ENCODE peak calls at places on chromosomes 12 and 14, in six cellular contexts. V is HCT116, J is ovary, T is suprapubic skin, H is A549, Z is NB4. C is an unnamed sample.

GRCh38 chr12:25089738-25090137 is 105.2 kb downstream of the DNAI7 start:
- DNase-seq in V (no peak), T (no peak), H (no peak), Z (peak; percentile 24), J (no peak), C (no peak)

GRCh38 chr14:89881839-89882238 is 72.7 kb downstream of the EFCAB11 start:
- DNase-seq in V (no peak), T (no peak), H (no peak), Z (no peak), J (no peak), C (no peak)

GRCh38 chr12:115758886-115759620 is 518.4 kb downstream of the MED13L start:
- DNase-seq in H (no peak), V (no peak), Z (no peak), T (no peak), J (no peak), C (no peak)

GRCh38 chr12:121532503-121533390 is 48.1 kb downstream of the KDM2B start:
- DNase-seq in T (no peak), J (peak; percentile 33), V (no peak), H (no peak), Z (no peak), C (no peak)

GRCh38 chr12:24069532-24070395 is 120.3 kb upstream of the SOX5 start:
- DNase-seq in T (no peak), J (no peak), H (no peak), Z (no peak), V (no peak), C (no peak)

GRCh38 chr12:91326043-91327027 is 143.7 kb upstream of the DCN start:
- DNase-seq in J (peak; percentile 49), H (peak; percentile 24), T (no peak), Z (peak; percentile 53), V (peak; percentile 19), C (peak; percentile 81)

GRCh38 chr14:89736866-89737265 is 217.7 kb downstream of the EFCAB11 start:
- DNase-seq in J (no peak), Z (no peak), H (no peak), T (no peak), V (no peak), C (no peak)

GRCh38 chr14:20413785-20414117 is 450 bp upstream of the TEP1 start:
- DNase-seq in H (no peak), T (no peak), Z (peak; percentile 48), J (no peak), V (no peak), C (peak; percentile 77)

GRCh38 chr14:23544511-23545447 is 6.8 kb downstream of the ZFHX2 start:
- DNase-seq in Z (peak; percentile 33), H (no peak), J (no peak), T (no peak), V (no peak), C (no peak)

GRCh38 chr12:59182191-59182590 is 261.9 kb upstream of the LRIG3 start:
- DNase-seq in V (no peak), T (no peak), H (no peak), Z (no peak), J (no peak), C (no peak)

GRCh38 chr14:79304279-79304678 is 907.0 kb downstream of the DIO2 start:
- DNase-seq in J (no peak), T (no peak), H (no peak), Z (no peak), V (no peak), C (no peak)

GRCh38 chr12:95634622-95635621 is 83.6 kb upstream of the USP44 start:
- DNase-seq in T (no peak), J (no peak), H (no peak), Z (no peak), V (no peak), C (no peak)

GRCh38 chr12:11630046-11630706 is 19.3 kb upstream of the ETV6 start:
- DNase-seq in Z (no peak), V (no peak), T (no peak), J (no peak), H (no peak), C (no peak)

GRCh38 chr12:87801860-87802720 is 227.1 kb downstream of the C12orf50 start:
- DNase-seq in H (no peak), V (no peak), J (no peak), T (no peak), Z (no peak), C (no peak)

GRCh38 chr12:21296751-21297406 is 37.8 kb downstream of the SLCO1A2 start:
- DNase-seq in T (no peak), J (no peak), H (peak; percentile 16), V (no peak), Z (peak; percentile 47), C (no peak)

GRCh38 chr12:105552056-105552455 is 221.6 kb downstream of the C12orf75 start:
- DNase-seq in H (no peak), Z (no peak), T (no peak), J (no peak), V (no peak), C (no peak)

GRCh38 chr14:104931771-104932675 is 7.3 kb downstream of the PLD4 start:
- DNase-seq in H (no peak), V (no peak), Z (no peak), T (peak; percentile 77), J (peak; percentile 11), C (no peak)

GRCh38 chr12:128133321-128134050 is 133.5 kb upstream of the TMEM132C start:
- DNase-seq in Z (no peak), T (no peak), H (no peak), J (no peak), V (no peak), C (no peak)
- H3K4me3 ChIP-seq in Z (no peak overlapping the region), T (no peak overlapping the region), H (no peak overlapping the region), J (no peak overlapping the region), V (no peak overlapping the region), C (no peak overlapping the region)

GRCh38 chr14:64704145-64704742 is at the start of gene PLEKHG3:
- DNase-seq in Z (peak; percentile 79), T (peak; percentile 90), V (no peak), J (peak; percentile 86), H (peak; percentile 84), C (no peak)
- TF ChIP-seq POLR2A in Z (no peak), T (peak; percentile 28), V (no peak), J (peak; percentile 42), H (no peak), C (no peak)

DNA sequence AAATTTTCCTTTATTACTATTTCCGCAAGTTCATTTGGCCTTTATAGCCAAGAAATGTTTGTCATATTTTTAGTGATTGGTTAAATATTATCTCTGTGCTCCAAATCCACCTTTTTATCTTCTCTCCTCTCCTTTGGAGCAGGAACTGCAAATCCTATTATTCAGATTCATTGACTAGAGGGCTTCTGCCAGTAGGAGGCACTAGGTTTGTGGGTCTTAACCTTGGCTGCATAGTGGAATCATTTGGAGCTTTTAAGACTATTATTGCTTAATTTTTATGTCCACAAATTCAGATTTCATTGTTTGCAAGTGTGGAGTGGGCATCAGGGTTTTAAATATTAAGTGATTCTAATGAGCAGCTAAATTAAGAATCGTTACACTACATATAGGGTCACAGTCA is 75.3 kb upstream of the SYT10 start:
- DNase-seq in H (no peak), J (no peak), V (no peak), Z (peak; percentile 25), T (no peak), C (no peak)
- TF ChIP-seq CTCF in H (no peak), J (no peak), V (no peak), Z (peak; percentile 38), T (no peak), C (no peak)

GRCh38 chr12:42586268-42586667 is 3.3 kb downstream of the PRICKLE1 start:
- DNase-seq in J (no peak), V (no peak), T (no peak), H (no peak), Z (no peak), C (no peak)
- H3K4me3 ChIP-seq in J (no peak overlapping the region), V (no peak overlapping the region), T (no peak overlapping the region), H (no peak overlapping the region), Z (no peak overlapping the region), C (no peak overlapping the region)

DNA sequence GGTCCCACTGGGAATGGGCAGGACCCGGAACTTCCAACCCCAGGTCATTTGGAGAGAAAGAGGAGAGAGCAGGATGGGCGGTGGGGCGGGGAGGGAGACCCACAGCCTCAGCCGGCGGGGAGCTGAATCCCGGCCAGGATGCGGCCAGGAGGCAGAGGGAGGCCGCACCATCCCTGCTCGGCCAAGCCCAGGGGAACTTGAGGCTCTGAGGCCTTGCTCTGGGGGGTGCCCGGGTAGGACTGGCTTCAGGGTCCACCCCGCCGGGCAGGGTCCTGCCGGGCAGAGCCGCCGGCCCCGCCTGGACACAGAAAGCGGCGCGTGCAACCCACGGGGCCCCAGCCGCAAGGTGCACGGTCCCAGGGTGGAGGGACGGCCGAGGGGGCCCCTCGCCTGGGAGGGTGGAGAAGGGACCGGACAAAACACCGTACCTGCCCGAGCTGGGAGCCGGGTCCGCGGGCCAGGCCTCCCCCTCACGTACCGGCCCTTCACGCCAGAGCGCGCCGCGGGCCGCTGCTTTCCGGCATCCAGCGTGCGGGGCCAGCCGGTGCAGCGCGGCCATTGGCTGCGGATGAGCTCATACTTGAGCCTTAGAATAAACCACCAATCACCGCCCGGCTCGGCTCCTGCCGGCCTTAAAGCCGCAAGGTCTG is at the start of gene RPS6KL1:
- DNase-seq in T (peak; percentile 93), V (peak; percentile 68), Z (peak; percentile 70), H (peak; percentile 80), J (peak; percentile 58), C (peak; percentile 96)
- TF ChIP-seq POLR2A in T (no peak), V (no peak), Z (no peak), H (no peak), J (no peak), C (no peak)

DNA sequence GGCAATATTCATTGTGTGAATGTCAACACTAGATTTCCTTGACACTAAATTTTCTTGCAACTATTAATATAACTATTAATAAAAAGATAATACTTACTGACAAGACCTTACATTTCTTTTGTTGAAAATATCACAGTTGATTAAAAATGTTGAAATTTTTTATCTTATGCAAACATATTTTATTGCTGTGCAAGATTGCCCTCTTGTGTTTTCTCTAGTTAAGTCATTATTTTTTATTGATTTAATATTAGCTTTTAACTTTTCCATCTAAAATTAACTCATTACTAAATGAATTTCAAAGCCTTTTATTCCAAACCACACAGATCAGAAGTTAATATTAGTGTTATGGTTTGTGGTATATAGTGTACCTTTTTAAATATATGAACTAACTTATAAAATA is 11.7 kb upstream of the NAA30 start:
- DNase-seq in H (no peak), V (no peak), T (no peak), J (no peak), Z (no peak), C (no peak)
- TF ChIP-seq CTCF in H (peak; percentile 44), V (peak; percentile 31), T (no peak), J (no peak), Z (no peak), C (no peak)

GRCh38 chr12:47754881-47755280 is 3.8 kb downstream of the RAPGEF3 start:
- DNase-seq in H (no peak), Z (peak; percentile 42), T (no peak), V (no peak), J (no peak), C (no peak)

GRCh38 chr12:47757360-47757839 is 1.3 kb downstream of the RAPGEF3 start:
- DNase-seq in V (no peak), T (no peak), J (no peak), Z (no peak), H (no peak), C (no peak)

GRCh38 chr12:47757840-47758583 is 668 bp downstream of the RAPGEF3 start:
- DNase-seq in H (no peak), J (peak; percentile 73), V (no peak), Z (peak; percentile 77), T (no peak), C (peak; percentile 87)

GRCh38 chr12:47754126-47754525 is 4.6 kb downstream of the RAPGEF3 start:
- DNase-seq in Z (no peak), J (no peak), V (no peak), H (no peak), T (no peak), C (no peak)

GRCh38 chr12:47755655-47756562 is 2.8 kb downstream of the RAPGEF3 start:
- DNase-seq in H (no peak), V (no peak), T (no peak), J (no peak), Z (no peak), C (peak; percentile 88)
- H3K4me3 ChIP-seq in H (no peak overlapping the region), V (no peak overlapping the region), T (peak overlapping the region; percentile 67), J (no peak overlapping the region), Z (peak overlapping the region; percentile 33), C (no peak overlapping the region)

GRCh38 chr12:57248934-57249742 is 1.8 kb downstream of the STAC3 start:
- DNase-seq in H (no peak), T (no peak), V (no peak), Z (peak; percentile 94), J (no peak), C (no peak)
- TF ChIP-seq POLR2A in H (no peak), T (no peak), V (no peak), Z (peak; percentile 53), J (no peak), C (no peak)

C was measured in lower leg skin.